ENCODE peak calls at places on chromosomes 2 and 18, in ten cellular contexts. L is hepatocyte; Y is HCT116; N is transverse colon; P is heart right ventricle; Z is AG04450; R is left lung; F is CD4-positive, alpha-beta T cell; D is pancreas; V is right atrium auricular region. B is an unnamed sample.
A peak's percentile ranks its signal among the peaks of the same experiment; 100 is the strongest.

GRCh38 chr2:235493775-235494715 is at the start of gene AGAP1:
- DNase-seq in Y (peak; percentile 46), Z (peak; percentile 30), L (peak; percentile 96), D (peak; percentile 91), N (peak; percentile 91), F (no peak), V (peak; percentile 88), R (peak; percentile 81), P (peak; percentile 92), B (peak; percentile 90)

GRCh38 chr2:88350641-88351601 is 101.6 kb downstream of the FOXI3 start:
- DNase-seq in F (peak; percentile 70), R (peak; percentile 56), P (peak; percentile 32), D (peak; percentile 56), V (no peak), Y (peak; percentile 65), Z (no peak), L (peak; percentile 72), N (peak; percentile 73), B (peak; percentile 5)

GRCh38 chr2:211881449-211881848 is 657.2 kb downstream of the ERBB4 start:
- DNase-seq in V (no peak), R (no peak), N (no peak), P (no peak), Y (no peak), F (no peak), Z (no peak), L (no peak), D (no peak), B (no peak)

GRCh38 chr2:11414372-11415124 is 51.4 kb downstream of the E2F6 start:
- DNase-seq in Z (no peak), F (no peak), D (no peak), N (no peak), P (no peak), R (no peak), V (no peak), Y (no peak), L (no peak), B (no peak)

GRCh38 chr2:108968619-108969018 is 20.4 kb downstream of the EDAR start:
- DNase-seq in L (peak; percentile 75), Z (no peak), Y (no peak), P (no peak), F (no peak), N (peak; percentile 69), D (no peak), V (no peak), R (no peak), B (no peak)

GRCh38 chr2:1246239-1246638 is 167.0 kb upstream of the TPO start:
- DNase-seq in L (no peak), N (no peak), D (no peak), F (no peak), V (no peak), P (no peak), Y (no peak), R (no peak), Z (no peak), B (no peak)

GRCh38 chr2:223582001-223582400 is 20.2 kb downstream of the SCG2 start:
- DNase-seq in P (no peak), F (no peak), V (no peak), D (no peak), N (no peak), Z (no peak), Y (no peak), L (no peak), R (no peak), B (no peak)

GRCh38 chr18:77032121-77032758 is 100.3 kb downstream of the MBP start:
- DNase-seq in D (no peak), L (no peak), P (no peak), F (no peak), Z (no peak), Y (no peak), N (no peak), R (no peak), V (no peak), B (no peak)

GRCh38 chr2:149037851-149038250 is 648 bp upstream of the LYPD6B start:
- DNase-seq in Z (no peak), Y (peak; percentile 27), D (peak; percentile 25), R (no peak), F (no peak), L (peak; percentile 71), N (no peak), P (no peak), V (no peak), B (no peak)

GRCh38 chr2:217725409-217725808 is 277.4 kb downstream of the TNS1 start:
- DNase-seq in V (no peak), R (no peak), N (no peak), Y (no peak), L (no peak), D (no peak), Z (no peak), F (no peak), P (no peak), B (no peak)

GRCh38 chr2:170974304-170974993 is 45.4 kb downstream of the GORASP2 start:
- DNase-seq in F (no peak), L (peak; percentile 27), Z (no peak), R (no peak), V (no peak), N (peak; percentile 21), D (no peak), Y (no peak), P (no peak), B (no peak)

GRCh38 chr2:99648115-99648850 is 158.5 kb upstream of the REV1 start:
- DNase-seq in P (peak; percentile 30), F (no peak), L (no peak), Z (peak; percentile 39), R (no peak), D (no peak), Y (no peak), V (no peak), N (no peak), B (no peak)
- H3K27ac ChIP-seq in P (peak overlapping the region; percentile 64), F (no peak overlapping the region), L (peak overlapping the region; percentile 12), Z (peak overlapping the region; percentile 95), R (peak overlapping the region; percentile 24), D (no peak overlapping the region), Y (no peak overlapping the region), V (peak overlapping the region; percentile 75), N (peak overlapping the region; percentile 49), B (peak overlapping the region; percentile 48)

DNA sequence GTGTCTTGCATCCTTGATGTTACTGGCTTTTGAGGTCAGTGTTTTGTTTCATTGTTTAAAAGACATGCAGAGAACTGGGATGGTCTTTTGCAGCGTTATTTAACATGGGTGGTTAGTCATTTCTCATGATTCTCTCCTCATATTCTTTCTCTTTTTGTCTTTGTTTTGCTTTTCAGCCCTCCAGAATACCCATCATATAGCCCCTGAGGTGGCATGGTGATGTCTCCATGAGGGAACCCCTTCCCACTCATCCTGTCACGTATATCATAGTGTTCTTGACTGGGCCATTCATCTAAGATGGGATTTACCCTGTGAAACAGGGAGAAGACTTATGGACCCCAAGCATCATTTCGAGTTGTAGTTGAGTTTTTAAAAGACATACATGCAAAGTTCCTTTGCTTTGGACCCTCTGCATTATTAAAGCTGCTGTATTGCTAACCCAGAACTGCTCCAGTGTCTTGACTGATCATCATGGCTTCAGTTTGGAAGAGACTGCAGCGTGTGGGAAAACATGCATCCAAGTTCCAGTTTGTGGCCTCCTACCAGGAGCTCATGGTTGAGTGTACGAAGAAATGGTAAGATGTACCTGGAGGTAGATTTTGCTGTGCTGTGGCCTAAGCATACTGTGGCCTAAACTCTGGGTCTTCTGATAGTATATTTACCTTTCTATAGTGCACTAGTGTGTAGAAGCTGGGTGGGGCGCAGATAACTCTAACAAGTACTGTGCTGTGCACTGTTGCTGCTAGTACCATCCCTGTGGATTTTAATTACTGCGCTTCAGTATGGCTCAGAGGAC is 1.4 kb downstream of the EHBP1 start:
- DNase-seq in F (no peak), Z (no peak), D (no peak), V (no peak), P (no peak), R (no peak), Y (no peak), N (no peak), L (no peak), B (no peak)
- H3K27ac ChIP-seq in F (no peak overlapping the region), Z (no peak overlapping the region), D (peak overlapping the region; percentile 87), V (peak overlapping the region; percentile 96), P (no peak overlapping the region), R (no peak overlapping the region), Y (peak overlapping the region; percentile 69), N (peak overlapping the region; percentile 93), L (peak overlapping the region; percentile 85), B (peak overlapping the region; percentile 81)

GRCh38 chr2:70017962-70018361 is 56.5 kb upstream of the ASPRV1 start:
- DNase-seq in Y (no peak), R (no peak), L (no peak), D (no peak), Z (no peak), V (no peak), P (no peak), N (no peak), F (no peak), B (no peak)

GRCh38 chr2:70024284-70024683 is 62.9 kb upstream of the ASPRV1 start:
- DNase-seq in R (no peak), N (no peak), F (no peak), V (no peak), L (no peak), Y (no peak), P (no peak), D (no peak), Z (no peak), B (no peak)

GRCh38 chr2:70014959-70015358 is 53.5 kb upstream of the ASPRV1 start:
- DNase-seq in N (no peak), V (no peak), P (no peak), F (no peak), Z (no peak), D (no peak), R (no peak), L (no peak), Y (no peak), B (no peak)

GRCh38 chr2:70019096-70019495 is 57.7 kb upstream of the ASPRV1 start:
- DNase-seq in Y (no peak), L (no peak), V (no peak), R (no peak), F (no peak), Z (no peak), N (no peak), D (no peak), P (no peak), B (no peak)
- H3K27ac ChIP-seq in Y (no peak overlapping the region), L (no peak overlapping the region), V (no peak overlapping the region), R (peak overlapping the region; percentile 8), F (no peak overlapping the region), Z (no peak overlapping the region), N (no peak overlapping the region), D (no peak overlapping the region), P (no peak overlapping the region), B (no peak overlapping the region)

GRCh38 chr2:239313251-239313650 is 87.6 kb downstream of the HDAC4 start:
- DNase-seq in Z (no peak), V (no peak), L (no peak), Y (no peak), P (no peak), D (no peak), R (peak; percentile 4), F (peak; percentile 11), N (no peak), B (no peak)

GRCh38 chr2:239311132-239312040 is 89.4 kb downstream of the HDAC4 start:
- DNase-seq in F (peak; percentile 8), N (peak; percentile 35), D (no peak), Z (no peak), P (no peak), V (peak; percentile 61), L (no peak), Y (no peak), R (no peak), B (peak; percentile 36)

GRCh38 chr2:239310401-239311061 is 90.3 kb downstream of the HDAC4 start:
- DNase-seq in N (peak; percentile 15), L (no peak), V (peak; percentile 50), R (no peak), Y (no peak), P (no peak), D (no peak), F (peak; percentile 10), Z (no peak), B (no peak)

GRCh38 chr2:239312741-239313246 is 88.0 kb downstream of the HDAC4 start:
- DNase-seq in Y (no peak), P (no peak), D (no peak), F (peak; percentile 30), V (peak; percentile 58), R (peak; percentile 28), Z (no peak), L (no peak), N (peak; percentile 18), B (no peak)

GRCh38 chr2:239312081-239312501 is 88.7 kb downstream of the HDAC4 start:
- DNase-seq in L (no peak), R (no peak), N (peak; percentile 6), D (no peak), Y (no peak), V (peak; percentile 57), P (no peak), F (no peak), Z (no peak), B (no peak)
- H3K27ac ChIP-seq in L (no peak overlapping the region), R (no peak overlapping the region), N (peak overlapping the region; percentile 83), D (no peak overlapping the region), Y (no peak overlapping the region), V (peak overlapping the region; percentile 89), P (no peak overlapping the region), F (no peak overlapping the region), Z (no peak overlapping the region), B (no peak overlapping the region)